ENCODE peak calls at places on chromosomes 2 and 18, in five cellular contexts. P, R, N, O and A are unnamed samples.
A peak's percentile ranks its signal among the peaks of the same experiment; 100 is the strongest.

GRCh38 chr2:188369365-188369764 is 77.7 kb downstream of the GULP1 start:
- DNase-seq in O (no peak), R (peak; percentile 55), P (no peak), N (peak; percentile 28), A (no peak)

GRCh38 chr2:86017901-86018896 is 87.5 kb downstream of the POLR1A start:
- DNase-seq in P (no peak), R (no peak), O (peak; percentile 64), N (peak; percentile 59), A (no peak)

GRCh38 chr2:220969348-220969747 is 602.8 kb downstream of the EPHA4 start:
- DNase-seq in N (no peak), O (no peak), P (no peak), R (peak; percentile 19), A (no peak)

GRCh38 chr2:203656522-203657287 is 49.7 kb upstream of the CD28 start:
- DNase-seq in N (peak; percentile 92), O (no peak), P (peak; percentile 56), R (peak; percentile 38), A (peak; percentile 63)

GRCh38 chr2:79040967-79041582 is 15.6 kb downstream of the REG3G start:
- DNase-seq in R (no peak), N (no peak), O (no peak), P (no peak), A (no peak)

GRCh38 chr2:216985658-216986141 is 125.8 kb upstream of the TNP1 start:
- DNase-seq in R (no peak), O (no peak), P (no peak), N (no peak), A (no peak)

GRCh38 chr2:66364495-66364992 is 70.4 kb upstream of the MEIS1 start:
- DNase-seq in N (peak; percentile 23), O (no peak), R (peak; percentile 96), P (no peak), A (peak; percentile 14)

GRCh38 chr18:74715306-74715705 is 117.6 kb downstream of the ZNF407 start:
- DNase-seq in N (no peak), R (no peak), O (no peak), P (no peak), A (no peak)

GRCh38 chr2:168054657-168055056 is 192.7 kb downstream of the STK39 start:
- DNase-seq in P (no peak), O (no peak), N (no peak), R (no peak), A (no peak)

GRCh38 chr18:6747646-6748045 is 18.1 kb downstream of the ARHGAP28 start:
- DNase-seq in R (peak; percentile 80), N (no peak), P (no peak), O (no peak), A (no peak)

GRCh38 chr18:23243178-23243577 is 107.9 kb downstream of the CABLES1 start:
- DNase-seq in O (no peak), N (no peak), P (no peak), R (no peak), A (no peak)

GRCh38 chr18:42271656-42272355 is 316.8 kb downstream of the PIK3C3 start:
- DNase-seq in R (no peak), N (no peak), O (no peak), P (no peak), A (no peak)

GRCh38 chr2:18987592-18988073 is 370.8 kb downstream of the OSR1 start:
- DNase-seq in R (peak; percentile 88), N (peak; percentile 86), O (peak; percentile 89), P (peak; percentile 81), A (peak; percentile 69)

GRCh38 chr2:112181571-112182290 is 43.5 kb downstream of the FBLN7 start:
- DNase-seq in R (no peak), N (no peak), O (peak; percentile 45), P (no peak), A (peak; percentile 41)

GRCh38 chr2:74831693-74832530 is 2.0 kb upstream of the HK2 start:
- DNase-seq in O (no peak), P (no peak), N (no peak), R (no peak), A (no peak)